ENCODE peak calls at places on chromosomes 12 and 14, in five cellular contexts. D is esophagus squamous epithelium, H is body of pancreas, T is ovary, Q is transverse colon. V is an unnamed sample.

GRCh38 chr14:68623828-68624227 is 169.0 kb downstream of the ZFP36L1 start:
- DNase-seq in D (no peak), H (no peak), T (no peak), Q (no peak), V (no peak)

GRCh38 chr14:59419383-59419782 is 45.8 kb downstream of the GPR135 start:
- DNase-seq in D (no peak), H (no peak), T (no peak), Q (no peak), V (no peak)

GRCh38 chr14:71956920-71957563 is 24.8 kb downstream of the RGS6 start:
- DNase-seq in D (no peak), H (no peak), T (no peak), Q (no peak), V (no peak)

GRCh38 chr12:116525418-116526001 is 33.7 kb upstream of the MAP1LC3B2 start:
- DNase-seq in D (no peak), H (peak), T (peak), Q (peak), V (peak)

GRCh38 chr12:25701290-25701689 is 148.2 kb upstream of the LMNTD1 start:
- DNase-seq in D (no peak), H (no peak), T (no peak), Q (no peak), V (no peak)

GRCh38 chr12:47949441-47950341 is 13.7 kb upstream of the TMEM106C start:
- DNase-seq in D (no peak), H (peak), T (peak), Q (peak), V (peak)

GRCh38 chr12:27635349-27635972 is 60.8 kb upstream of the REP15 start:
- DNase-seq in D (no peak), H (no peak), T (no peak), Q (no peak), V (no peak)

GRCh38 chr14:100617715-100618693 is 30.8 kb upstream of the BEGAIN start:
- DNase-seq in D (no peak), H (no peak), T (no peak), Q (peak), V (peak)

GRCh38 chr12:6041891-6042290 is 82.6 kb downstream of the VWF start:
- DNase-seq in D (no peak), H (no peak), T (no peak), Q (no peak), V (no peak)

GRCh38 chr12:91877461-91878230 is 268.0 kb downstream of the BTG1 start:
- DNase-seq in D (no peak), H (no peak), T (no peak), Q (no peak), V (no peak)

GRCh38 chr14:57290753-57291152 is 22.0 kb downstream of the AP5M1 start:
- DNase-seq in D (no peak), H (no peak), T (no peak), Q (no peak), V (no peak)

GRCh38 chr12:12456637-12457036 is 99.8 kb downstream of the BORCS5 start:
- DNase-seq in D (no peak), H (no peak), T (no peak), Q (no peak), V (no peak)

GRCh38 chr14:74875941-74876913 is at the start of gene PROX2:
- DNase-seq in D (no peak), H (no peak), T (no peak), Q (no peak), V (peak)

GRCh38 chr14:52190532-52190931 is 77.0 kb upstream of the PTGDR start:
- DNase-seq in D (no peak), H (no peak), T (no peak), Q (no peak), V (no peak)

GRCh38 chr14:102809870-102810269 is 32.6 kb downstream of the TRAF3 start:
- DNase-seq in D (no peak), H (no peak), T (no peak), Q (no peak), V (no peak)

GRCh38 chr12:93813972-93814821 is 137.0 kb downstream of the CRADD start:
- DNase-seq in D (no peak), H (peak), T (peak), Q (peak), V (peak)

GRCh38 chr14:66628646-66629045 is 120.7 kb downstream of the GPHN start:
- DNase-seq in D (no peak), H (no peak), T (no peak), Q (no peak), V (no peak)

GRCh38 chr12:55019784-55020183 is at the start of gene NEUROD4:
- DNase-seq in D (no peak), H (peak), T (no peak), Q (no peak), V (peak)

GRCh38 chr12:4588916-4589315 is 26.9 kb downstream of the DYRK4 start:
- DNase-seq in D (no peak), H (no peak), T (no peak), Q (no peak), V (no peak)

GRCh38 chr12:110693731-110694130 is 4.8 kb upstream of the HVCN1 start:
- DNase-seq in D (no peak), H (no peak), T (no peak), Q (no peak), V (no peak)

GRCh38 chr14:37588956-37589737 is 5.9 kb downstream of the FOXA1 start:
- DNase-seq in D (no peak), H (no peak), T (no peak), Q (peak), V (no peak)

GRCh38 chr14:45641541-45641940 is 388.5 kb upstream of the MIS18BP1 start:
- DNase-seq in D (no peak), H (no peak), T (no peak), Q (no peak), V (no peak)

GRCh38 chr14:58955294-58955821 is 233.1 kb upstream of the DAAM1 start:
- DNase-seq in D (no peak), H (no peak), T (no peak), Q (no peak), V (no peak)

GRCh38 chr12:93785262-93786010 is 108.3 kb downstream of the CRADD start:
- DNase-seq in D (no peak), H (peak), T (peak), Q (peak), V (peak)

GRCh38 chr12:108642269-108642870 is 8.7 kb upstream of the SELPLG start:
- DNase-seq in D (no peak), H (no peak), T (no peak), Q (no peak), V (no peak)

GRCh38 chr14:49993565-49993964 is 100.7 kb downstream of the ARF6 start:
- DNase-seq in D (no peak), H (no peak), T (no peak), Q (no peak), V (no peak)

GRCh38 chr12:114936148-114937099 is 252.4 kb upstream of the TBX3 start:
- DNase-seq in D (no peak), H (no peak), T (no peak), Q (no peak), V (no peak)

GRCh38 chr12:6376079-6376941 is 947 bp upstream of the SCNN1A start:
- DNase-seq in D (no peak), H (peak), T (peak), Q (peak), V (peak)

GRCh38 chr14:48914921-48915320 is 671.3 kb downstream of the RPS29 start:
- DNase-seq in D (no peak), H (no peak), T (no peak), Q (no peak), V (no peak)

GRCh38 chr14:34064349-34064748 is 113.5 kb upstream of the EGLN3 start:
- DNase-seq in D (no peak), H (peak), T (peak), Q (peak), V (peak)

GRCh38 chr14:100436745-100437406 is 113.7 kb downstream of the SLC25A47 start:
- DNase-seq in D (no peak), H (peak), T (no peak), Q (no peak), V (no peak)

DNA sequence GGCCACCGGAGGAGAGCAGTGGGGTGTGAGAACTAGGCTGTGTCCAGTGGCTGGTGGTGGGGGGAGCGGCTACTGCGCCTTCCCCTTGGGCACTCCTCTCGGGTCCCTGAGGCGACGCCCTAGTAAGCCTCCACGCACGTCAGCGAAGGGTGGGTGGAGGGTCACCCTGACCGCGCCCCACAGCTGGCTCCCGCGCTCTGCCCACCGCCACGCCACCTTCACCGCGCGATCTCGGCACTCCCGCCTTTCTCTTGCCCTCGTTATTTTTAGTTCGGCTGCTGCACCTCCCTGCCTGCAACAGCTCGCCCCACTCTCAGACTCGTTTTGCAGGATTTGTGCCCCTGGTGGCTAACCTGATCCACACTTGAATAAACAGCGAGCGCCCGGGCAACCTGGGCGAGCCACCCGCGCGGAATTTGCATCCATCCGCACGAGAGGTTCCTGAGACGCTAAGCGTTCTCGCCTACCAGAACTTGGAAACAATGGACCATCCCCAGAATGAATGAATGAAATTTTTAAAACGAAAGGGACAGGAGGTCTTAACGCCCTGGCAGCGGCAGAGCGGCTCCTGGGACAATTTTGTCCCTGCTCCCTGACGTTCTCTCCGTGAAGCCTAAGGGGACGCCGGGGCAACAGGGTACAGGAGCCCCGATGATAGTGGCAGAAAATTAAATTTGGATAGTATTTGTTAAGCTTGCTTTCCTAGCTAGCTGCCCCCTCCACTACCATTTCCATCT is 7.0 kb upstream of the BMP4 start:
- DNase-seq in D (no peak), H (peak), T (peak), Q (peak), V (peak)
- TF ChIP-seq CTCF in D (peak), H (peak), T (no peak), Q (peak), V (peak)

GRCh38 chr14:64444984-64445845 is 20.1 kb upstream of the AKAP5 start:
- DNase-seq in D (no peak), H (no peak), T (peak), Q (peak), V (no peak)
- TF ChIP-seq POLR2A in D (no peak), H (no peak), T (no peak), Q (no peak), V (no peak)

GRCh38 chr12:7411343-7411742 is 32.6 kb downstream of the CD163L1 start:
- DNase-seq in D (no peak), H (no peak), T (no peak), Q (no peak), V (no peak)
- TF ChIP-seq CTCF in D (no peak), H (no peak), T (no peak), Q (no peak), V (no peak)

GRCh38 chr12:130871286-130872178 is at the start of gene RAN:
- DNase-seq in D (peak), H (peak), T (peak), Q (peak), V (peak)

GRCh38 chr12:130873825-130874224 is 2.0 kb downstream of the RAN start:
- DNase-seq in D (no peak), H (no peak), T (no peak), Q (no peak), V (no peak)

GRCh38 chr12:130873106-130873795 is 1.4 kb downstream of the RAN start:
- DNase-seq in D (no peak), H (no peak), T (no peak), Q (no peak), V (no peak)

GRCh38 chr12:130870442-130871285 is 1.2 kb upstream of the RAN start:
- DNase-seq in D (peak), H (peak), T (peak), Q (peak), V (peak)

GRCh38 chr12:130872179-130873096 is 572 bp downstream of the RAN start:
- DNase-seq in D (no peak), H (peak), T (peak), Q (peak), V (peak)
- TF ChIP-seq POLR2A in D (no peak), H (no peak), T (no peak), Q (no peak), V (no peak)

GRCh38 chr12:96236221-96236822 is 42.1 kb downstream of the ELK3 start:
- DNase-seq in D (no peak), H (no peak), T (no peak), Q (peak), V (peak)
- TF ChIP-seq CTCF in D (no peak), H (no peak), T (no peak), Q (no peak), V (no peak)

GRCh38 chr12:66755727-66756395 is 77.0 kb upstream of the GRIP1 start:
- DNase-seq in D (no peak), H (no peak), T (no peak), Q (no peak), V (no peak)

GRCh38 chr12:66751432-66752113 is 72.7 kb upstream of the GRIP1 start:
- DNase-seq in D (no peak), H (no peak), T (no peak), Q (no peak), V (no peak)

GRCh38 chr12:66756631-66757030 is 77.8 kb upstream of the GRIP1 start:
- DNase-seq in D (no peak), H (no peak), T (no peak), Q (no peak), V (no peak)

GRCh38 chr12:66753810-66754209 is 74.9 kb upstream of the GRIP1 start:
- DNase-seq in D (no peak), H (no peak), T (no peak), Q (no peak), V (no peak)
- TF ChIP-seq POLR2A in D (no peak), H (no peak), T (no peak), Q (no peak), V (no peak)

DNA sequence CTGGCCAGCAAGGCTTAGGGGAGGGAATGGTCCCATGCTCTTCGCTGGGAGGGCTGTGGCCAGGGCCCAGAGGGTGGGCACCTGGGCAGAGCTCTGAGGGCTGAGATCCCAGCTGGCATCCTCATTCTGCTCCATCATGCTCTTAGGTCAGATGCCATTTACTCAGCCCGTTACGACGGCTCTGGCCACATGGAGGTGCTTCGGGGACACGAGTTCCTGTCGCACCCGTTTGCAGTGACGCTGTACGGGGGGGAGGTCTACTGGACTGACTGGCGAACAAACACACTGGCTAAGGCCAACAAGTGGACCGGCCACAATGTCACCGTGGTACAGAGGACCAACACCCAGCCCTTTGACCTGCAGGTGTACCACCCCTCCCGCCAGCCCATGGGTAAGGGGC is 30.8 kb upstream of the LRP1-AS start:
- DNase-seq in D (no peak), H (no peak), T (no peak), Q (no peak), V (no peak)
- TF ChIP-seq CTCF in D (no peak), H (no peak), T (no peak), Q (no peak), V (no peak)

GRCh38 chr14:99345472-99345871 is 73.5 kb upstream of the BCL11B start:
- DNase-seq in D (no peak), H (no peak), T (no peak), Q (no peak), V (no peak)

GRCh38 chr14:99344051-99344450 is 72.1 kb upstream of the BCL11B start:
- DNase-seq in D (no peak), H (no peak), T (no peak), Q (no peak), V (no peak)

GRCh38 chr14:99342906-99343305 is 70.9 kb upstream of the BCL11B start:
- DNase-seq in D (no peak), H (no peak), T (no peak), Q (no peak), V (no peak)

GRCh38 chr14:99339551-99339950 is 67.6 kb upstream of the BCL11B start:
- DNase-seq in D (no peak), H (no peak), T (no peak), Q (no peak), V (no peak)

DNA sequence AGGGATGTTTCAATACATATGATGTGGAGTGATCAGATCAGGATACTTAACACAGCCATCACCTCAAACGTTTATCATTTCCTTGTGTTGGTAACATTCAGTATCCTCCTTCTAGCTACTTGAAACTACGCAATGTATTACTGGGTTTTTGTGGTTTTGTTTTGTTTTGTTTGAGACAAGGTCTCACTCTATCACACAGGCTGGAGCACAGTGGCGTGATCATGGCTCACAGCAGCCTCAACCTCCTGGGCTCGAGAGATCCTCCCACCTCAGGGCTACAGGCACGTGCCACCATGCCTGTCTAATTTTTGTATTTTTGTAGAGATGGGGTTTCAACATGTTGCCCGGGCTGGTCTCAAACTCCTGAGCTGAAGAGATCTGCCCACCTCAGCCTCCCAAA is 70.2 kb upstream of the BCL11B start:
- DNase-seq in D (no peak), H (no peak), T (no peak), Q (no peak), V (no peak)
- TF ChIP-seq POLR2A in D (no peak), H (no peak), T (no peak), Q (no peak), V (no peak)

GRCh38 chr12:40565029-40565633 is 127.1 kb upstream of the CNTN1 start:
- DNase-seq in D (no peak), H (no peak), T (no peak), Q (no peak), V (no peak)
- TF ChIP-seq CTCF in D (no peak), H (no peak), T (no peak), Q (no peak), V (no peak)

GRCh38 chr12:50924439-50925341 is 27.7 kb upstream of the HIGD1C start:
- DNase-seq in D (peak), H (peak), T (peak), Q (peak), V (peak)
- TF ChIP-seq POLR2A in D (no peak), H (peak), T (no peak), Q (peak), V (no peak)

V was measured in heart left ventricle.